ENCODE peak calls at places on chromosomes 13 and 19, in seven cellular contexts. Z, K, G, V, U, W and N are unnamed samples.

GRCh38 chr19:2255112-2255845 is 938 bp downstream of the JSRP1 start:
- DNase-seq in Z (no peak), K (no peak), G (no peak), V (no peak), U (no peak), W (no peak), N (no peak)

GRCh38 chr13:113157929-113158747 is at the start of gene PROZ:
- DNase-seq in Z (no peak), K (no peak), G (no peak), V (no peak), U (no peak), W (no peak), N (no peak)

GRCh38 chr13:26785845-26786630 is 25.5 kb upstream of the GPR12 start:
- DNase-seq in Z (no peak), K (no peak), G (no peak), V (no peak), U (peak), W (no peak), N (no peak)

GRCh38 chr19:17873661-17874422 is 2.1 kb downstream of the SLC5A5 start:
- DNase-seq in Z (peak), K (no peak), G (no peak), V (no peak), U (peak), W (no peak), N (no peak)

GRCh38 chr13:31038834-31039552 is 106.5 kb downstream of the TEX26 start:
- DNase-seq in Z (no peak), K (no peak), G (no peak), V (no peak), U (no peak), W (no peak), N (peak)

GRCh38 chr19:35352448-35353304 is 5.0 kb downstream of the FFAR1 start:
- DNase-seq in Z (peak), K (peak), G (no peak), V (peak), U (peak), W (peak), N (peak)

GRCh38 chr13:51837016-51837415 is 8.0 kb downstream of the TMEM272 start:
- DNase-seq in Z (no peak), K (no peak), G (no peak), V (no peak), U (no peak), W (no peak), N (no peak)

GRCh38 chr19:5949792-5950305 is 28.1 kb downstream of the RANBP3 start:
- DNase-seq in Z (no peak), K (no peak), G (no peak), V (no peak), U (no peak), W (no peak), N (no peak)

GRCh38 chr13:98581971-98582702 is 5.2 kb upstream of the STK24 start:
- DNase-seq in Z (no peak), K (no peak), G (no peak), V (no peak), U (no peak), W (no peak), N (no peak)

GRCh38 chr13:31670831-31671617 is 68.3 kb upstream of the RXFP2 start:
- DNase-seq in Z (no peak), K (no peak), G (no peak), V (no peak), U (no peak), W (no peak), N (no peak)

GRCh38 chr13:79519252-79519651 is 38.3 kb downstream of the NDFIP2 start:
- DNase-seq in Z (no peak), K (no peak), G (no peak), V (no peak), U (no peak), W (no peak), N (no peak)

GRCh38 chr13:36395280-36395679 is 37.0 kb upstream of the CCNA1 start:
- DNase-seq in Z (no peak), K (no peak), G (no peak), V (no peak), U (no peak), W (peak), N (no peak)

GRCh38 chr19:13051581-13052165 is 51.0 kb downstream of the LYL1 start:
- DNase-seq in Z (no peak), K (no peak), G (peak), V (no peak), U (no peak), W (no peak), N (no peak)

GRCh38 chr13:67464154-67464553 is 234.0 kb upstream of the PCDH9 start:
- DNase-seq in Z (no peak), K (no peak), G (no peak), V (no peak), U (no peak), W (no peak), N (no peak)

GRCh38 chr19:57803594-57804325 is 11.0 kb downstream of the ZNF552 start:
- DNase-seq in Z (no peak), K (no peak), G (no peak), V (no peak), U (no peak), W (peak), N (no peak)

GRCh38 chr19:3471954-3472655 is 8.2 kb downstream of the SMIM24 start:
- DNase-seq in Z (no peak), K (no peak), G (no peak), V (no peak), U (peak), W (no peak), N (peak)

GRCh38 chr13:106529415-106530208 is 5.8 kb downstream of the EFNB2 start:
- DNase-seq in Z (no peak), K (no peak), G (no peak), V (no peak), U (no peak), W (no peak), N (no peak)

GRCh38 chr19:3945838-3946237 is 13.0 kb downstream of the NMRK2 start:
- DNase-seq in Z (no peak), K (no peak), G (no peak), V (no peak), U (no peak), W (no peak), N (no peak)

GRCh38 chr19:16417660-16418596 is 53.8 kb downstream of the EPS15L1 start:
- DNase-seq in Z (peak), K (peak), G (peak), V (no peak), U (peak), W (no peak), N (peak)

GRCh38 chr13:25973576-25973975 is 78.2 kb downstream of the SHISA2 start:
- DNase-seq in Z (no peak), K (no peak), G (no peak), V (no peak), U (no peak), W (no peak), N (no peak)

GRCh38 chr19:16496613-16496983 is 404 bp downstream of the C19orf44 start:
- DNase-seq in Z (no peak), K (no peak), G (no peak), V (no peak), U (no peak), W (peak), N (no peak)

GRCh38 chr13:111270765-111271164 is 49.7 kb upstream of the TEX29 start:
- DNase-seq in Z (no peak), K (no peak), G (no peak), V (no peak), U (no peak), W (no peak), N (no peak)

GRCh38 chr19:44903602-44904425 is 1.8 kb upstream of the APOE start:
- DNase-seq in Z (peak), K (peak), G (peak), V (no peak), U (peak), W (no peak), N (peak)

GRCh38 chr13:42239644-42240043 is 32.3 kb upstream of the AKAP11 start:
- DNase-seq in Z (no peak), K (no peak), G (no peak), V (no peak), U (no peak), W (no peak), N (no peak)

GRCh38 chr13:97758317-97758716 is 195.2 kb upstream of the IPO5 start:
- DNase-seq in Z (no peak), K (no peak), G (no peak), V (no peak), U (no peak), W (no peak), N (no peak)

GRCh38 chr19:23978068-23978467 is 63.4 kb downstream of the ZNF726 start:
- DNase-seq in Z (no peak), K (no peak), G (no peak), V (no peak), U (no peak), W (no peak), N (no peak)